ENCODE peak calls at places on chromosomes 13 and 19, in six cellular contexts. R is colonic mucosa, X is right atrium auricular region, J is uterus, H is neural progenitor cell, U is ovary. Z is an unnamed sample.

GRCh38 chr13:40611635-40612422 is 54.6 kb downstream of the FOXO1 start:
- DNase-seq in R (no peak), U (no peak), X (no peak), H (no peak), J (no peak), Z (no peak)

GRCh38 chr19:31534231-31534630 is 185.0 kb upstream of the TSHZ3 start:
- DNase-seq in U (no peak), H (no peak), J (no peak), X (peak; percentile 40), R (no peak), Z (no peak)

GRCh38 chr13:51816604-51817254 is 12.8 kb upstream of the DHRS12 start:
- DNase-seq in R (no peak), H (no peak), U (no peak), X (no peak), J (no peak), Z (no peak)

GRCh38 chr19:1469936-1470863 is 8.8 kb downstream of the C19orf25 start:
- DNase-seq in U (peak; percentile 55), R (peak; percentile 65), X (no peak), H (peak; percentile 92), J (no peak), Z (peak; percentile 79)

GRCh38 chr19:45305421-45305820 is 17.3 kb downstream of the CKM start:
- DNase-seq in U (no peak), X (no peak), R (no peak), H (no peak), J (no peak), Z (no peak)

GRCh38 chr19:18700501-18701249 is 17.2 kb downstream of the CRTC1 start:
- DNase-seq in X (peak; percentile 76), U (peak; percentile 70), R (peak; percentile 58), H (peak; percentile 89), J (peak; percentile 80), Z (peak; percentile 72)

GRCh38 chr13:113731192-113732175 is 27.5 kb upstream of the TMEM255B start:
- DNase-seq in U (no peak), R (no peak), X (no peak), H (no peak), J (no peak), Z (no peak)

GRCh38 chr19:9917322-9917721 is 19.0 kb downstream of the OLFM2 start:
- DNase-seq in H (peak; percentile 71), J (no peak), R (peak; percentile 35), X (no peak), U (no peak), Z (no peak)

GRCh38 chr13:90717451-90717936 is 630.0 kb upstream of the MIR17HG start:
- DNase-seq in R (no peak), J (no peak), U (no peak), H (peak; percentile 86), X (no peak), Z (no peak)

GRCh38 chr13:24473646-24474045 is 38.9 kb downstream of the PARP4 start:
- DNase-seq in J (no peak), R (no peak), U (no peak), H (no peak), X (no peak), Z (no peak)

GRCh38 chr19:46069841-46070341 is 29.1 kb upstream of the IGFL4 start:
- DNase-seq in X (no peak), U (no peak), H (no peak), R (no peak), J (no peak), Z (no peak)

GRCh38 chr19:1567848-1568227 is 287 bp downstream of the MEX3D start:
- DNase-seq in J (no peak), X (no peak), R (no peak), U (no peak), H (peak; percentile 64), Z (no peak)

GRCh38 chr13:49998714-49999624 is 2.1 kb downstream of the TRIM13 start:
- DNase-seq in H (no peak), U (no peak), J (no peak), R (no peak), X (no peak), Z (no peak)

GRCh38 chr19:16001481-16002312 is 52.9 kb downstream of the OR10H4 start:
- DNase-seq in X (peak; percentile 58), R (no peak), U (no peak), H (no peak), J (peak; percentile 46), Z (no peak)

GRCh38 chr13:46951516-46951915 is 54.7 kb upstream of the HTR2A start:
- DNase-seq in X (no peak), R (no peak), J (no peak), U (no peak), H (no peak), Z (no peak)

GRCh38 chr13:46947425-46948191 is 50.8 kb upstream of the HTR2A start:
- DNase-seq in H (no peak), X (no peak), J (no peak), U (no peak), R (no peak), Z (no peak)

GRCh38 chr13:46953331-46953730 is 56.5 kb upstream of the HTR2A start:
- DNase-seq in J (no peak), R (no peak), X (no peak), U (no peak), H (no peak), Z (no peak)

GRCh38 chr13:46948338-46948737 is 51.5 kb upstream of the HTR2A start:
- DNase-seq in H (no peak), J (no peak), X (no peak), U (no peak), R (no peak), Z (no peak)

GRCh38 chr13:46949211-46949610 is 52.4 kb upstream of the HTR2A start:
- DNase-seq in J (no peak), H (no peak), X (no peak), U (no peak), R (no peak), Z (no peak)
- TF ChIP-seq CTCF in J (no peak), H (no peak), X (no peak), U (no peak), R (no peak), Z (no peak)

GRCh38 chr19:5093297-5093858 is 124.5 kb downstream of the KDM4B start:
- DNase-seq in R (no peak), J (no peak), U (peak; percentile 67), X (peak; percentile 77), H (peak; percentile 40), Z (no peak)
- H3K27ac ChIP-seq in R (no peak overlapping the region), J (no peak overlapping the region), U (no peak overlapping the region), X (peak overlapping the region; percentile 82), H (peak overlapping the region; percentile 37), Z (no peak overlapping the region)

GRCh38 chr13:72221276-72221962 is 354.4 kb upstream of the DACH1 start:
- DNase-seq in X (no peak), U (no peak), H (peak; percentile 59), R (peak; percentile 39), J (no peak), Z (no peak)

GRCh38 chr13:72217142-72217541 is 350.1 kb upstream of the DACH1 start:
- DNase-seq in U (no peak), J (no peak), R (no peak), H (no peak), X (no peak), Z (no peak)

GRCh38 chr13:72218966-72219365 is 352.0 kb upstream of the DACH1 start:
- DNase-seq in H (no peak), R (no peak), X (no peak), U (no peak), J (no peak), Z (no peak)
- H3K27me3 ChIP-seq in H (no peaks in the 10 kb centered on the region), R (no peaks in the 10 kb centered on the region), X (no peaks in the 10 kb centered on the region), U (no peaks in the 10 kb centered on the region), J (no peaks in the 10 kb centered on the region), Z (no peaks in the 10 kb centered on the region)

DNA sequence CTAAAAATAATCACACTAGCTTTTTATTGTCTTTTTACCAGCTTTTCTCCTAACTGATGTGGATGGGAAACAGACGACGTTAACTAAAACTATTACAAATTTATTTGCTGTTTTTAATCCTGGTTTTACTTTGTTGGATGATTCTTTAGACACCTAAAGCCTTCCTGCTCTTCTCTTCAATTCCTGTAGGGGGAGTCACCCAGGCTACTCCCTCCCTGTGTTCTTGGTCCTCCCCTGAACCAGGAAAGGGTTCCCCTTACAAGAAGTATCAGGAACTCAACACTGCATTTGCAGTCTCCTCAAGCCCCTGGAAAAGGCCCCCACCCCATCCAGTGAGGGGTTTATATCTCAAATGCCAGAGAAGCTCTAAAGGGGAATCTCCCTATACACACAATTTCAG is 206.1 kb downstream of the SUCLA2 start:
- DNase-seq in R (no peak), X (no peak), U (no peak), H (no peak), J (no peak), Z (no peak)
- TF ChIP-seq CTCF in R (peak; percentile 21), X (no peak), U (no peak), H (peak; percentile 50), J (no peak), Z (peak; percentile 22)